ENCODE peak calls at places on chromosomes 13 and 19, in eight cellular contexts. U is tibial artery, K is PC-9, S is psoas muscle, N is IMR-90, E is colonic mucosa, F is ascending aorta, W is thoracic aorta. P is an unnamed sample. For H3K4me1, the result is how much of the 10 kb centered on the place peaks cover.

GRCh38 chr13:113935523-113935922 is 38.4 kb downstream of the C13orf46 start:
- DNase-seq in U (no peak), K (no peak), S (no peak), N (no peak), E (no peak), F (no peak), W (no peak), P (no peak)

GRCh38 chr19:51690359-51691121 is 2.6 kb upstream of the SPACA6 start:
- DNase-seq in U (no peak), K (peak), S (peak), N (peak), E (peak), F (no peak), W (no peak), P (peak)

GRCh38 chr13:47289578-47289977 is 392.7 kb upstream of the HTR2A start:
- DNase-seq in U (no peak), K (peak), S (no peak), N (no peak), E (no peak), F (no peak), W (no peak), P (no peak)

GRCh38 chr13:94435604-94436226 is 43.8 kb downstream of the DCT start:
- DNase-seq in U (no peak), K (no peak), S (no peak), N (peak), E (no peak), F (no peak), W (no peak), P (no peak)

GRCh38 chr13:60583196-60583908 is 186.3 kb downstream of the TDRD3 start:
- DNase-seq in U (peak), K (no peak), S (no peak), N (peak), E (peak), F (no peak), W (no peak), P (peak)

GRCh38 chr13:45242070-45242469 is 41.2 kb upstream of the KCTD4 start:
- DNase-seq in U (no peak), K (no peak), S (no peak), N (peak), E (no peak), F (no peak), W (no peak), P (no peak)

GRCh38 chr19:4183967-4184717 is 1.7 kb downstream of the ANKRD24 start:
- DNase-seq in U (no peak), K (no peak), S (peak), N (no peak), E (no peak), F (no peak), W (no peak), P (no peak)

GRCh38 chr19:45881909-45882528 is 3.9 kb downstream of the IRF2BP1 start:
- DNase-seq in U (no peak), K (no peak), S (no peak), N (no peak), E (peak), F (no peak), W (no peak), P (no peak)

GRCh38 chr13:95643814-95644598 is 500 bp downstream of the DZIP1 start:
- DNase-seq in U (peak), K (no peak), S (peak), N (peak), E (no peak), F (no peak), W (no peak), P (peak)

GRCh38 chr19:49515767-49516166 is 3.3 kb downstream of the FCGRT start:
- DNase-seq in U (peak), K (no peak), S (peak), N (no peak), E (no peak), F (peak), W (no peak), P (no peak)

GRCh38 chr13:50387124-50387581 is 371.9 kb downstream of the KCNRG start:
- DNase-seq in U (peak), K (no peak), S (peak), N (peak), E (peak), F (peak), W (no peak), P (peak)

GRCh38 chr19:18672606-18673337 is 10.7 kb upstream of the CRTC1 start:
- DNase-seq in U (peak), K (peak), S (peak), N (peak), E (no peak), F (no peak), W (no peak), P (no peak)

GRCh38 chr13:50403311-50403710 is 388.1 kb downstream of the KCNRG start:
- DNase-seq in U (no peak), K (no peak), S (no peak), N (peak), E (no peak), F (no peak), W (no peak), P (no peak)

GRCh38 chr13:55418095-55418494 is 1722.6 kb upstream of the PRR20A start:
- DNase-seq in U (no peak), K (no peak), S (no peak), N (no peak), E (no peak), F (no peak), W (no peak), P (no peak)

GRCh38 chr13:31887311-31887710 is 144.3 kb upstream of the FRY start:
- DNase-seq in U (no peak), K (no peak), S (no peak), N (peak), E (no peak), F (no peak), W (no peak), P (no peak)

GRCh38 chr13:72469932-72470331 is 257.5 kb downstream of the MZT1 start:
- DNase-seq in U (no peak), K (no peak), S (no peak), N (no peak), E (no peak), F (no peak), W (no peak), P (no peak)

GRCh38 chr19:397941-398706 is 10.8 kb downstream of the C2CD4C start:
- DNase-seq in U (no peak), K (no peak), S (no peak), N (no peak), E (no peak), F (no peak), W (no peak), P (no peak)

GRCh38 chr13:75687145-75687763 is 51.1 kb downstream of the LMO7 start:
- DNase-seq in U (no peak), K (peak), S (no peak), N (peak), E (no peak), F (no peak), W (no peak), P (no peak)

GRCh38 chr19:30711296-30711695 is 339.1 kb downstream of the ZNF536 start:
- DNase-seq in U (no peak), K (no peak), S (no peak), N (no peak), E (no peak), F (no peak), W (no peak), P (no peak)

GRCh38 chr19:11763117-11763516 is 3.7 kb upstream of the ZNF441 start:
- DNase-seq in U (no peak), K (no peak), S (no peak), N (no peak), E (no peak), F (no peak), W (no peak), P (no peak)

GRCh38 chr19:13079542-13079986 is 23.1 kb downstream of the LYL1 start:
- DNase-seq in U (no peak), K (no peak), S (peak), N (peak), E (peak), F (no peak), W (no peak), P (no peak)

GRCh38 chr19:13076320-13076719 is 26.3 kb downstream of the LYL1 start:
- DNase-seq in U (no peak), K (no peak), S (no peak), N (no peak), E (no peak), F (no peak), W (no peak), P (no peak)

GRCh38 chr19:13077233-13077632 is 25.4 kb downstream of the LYL1 start:
- DNase-seq in U (no peak), K (no peak), S (no peak), N (no peak), E (no peak), F (no peak), W (no peak), P (no peak)

GRCh38 chr19:13076787-13077186 is 25.9 kb downstream of the LYL1 start:
- DNase-seq in U (no peak), K (no peak), S (no peak), N (no peak), E (no peak), F (no peak), W (no peak), P (no peak)

DNA sequence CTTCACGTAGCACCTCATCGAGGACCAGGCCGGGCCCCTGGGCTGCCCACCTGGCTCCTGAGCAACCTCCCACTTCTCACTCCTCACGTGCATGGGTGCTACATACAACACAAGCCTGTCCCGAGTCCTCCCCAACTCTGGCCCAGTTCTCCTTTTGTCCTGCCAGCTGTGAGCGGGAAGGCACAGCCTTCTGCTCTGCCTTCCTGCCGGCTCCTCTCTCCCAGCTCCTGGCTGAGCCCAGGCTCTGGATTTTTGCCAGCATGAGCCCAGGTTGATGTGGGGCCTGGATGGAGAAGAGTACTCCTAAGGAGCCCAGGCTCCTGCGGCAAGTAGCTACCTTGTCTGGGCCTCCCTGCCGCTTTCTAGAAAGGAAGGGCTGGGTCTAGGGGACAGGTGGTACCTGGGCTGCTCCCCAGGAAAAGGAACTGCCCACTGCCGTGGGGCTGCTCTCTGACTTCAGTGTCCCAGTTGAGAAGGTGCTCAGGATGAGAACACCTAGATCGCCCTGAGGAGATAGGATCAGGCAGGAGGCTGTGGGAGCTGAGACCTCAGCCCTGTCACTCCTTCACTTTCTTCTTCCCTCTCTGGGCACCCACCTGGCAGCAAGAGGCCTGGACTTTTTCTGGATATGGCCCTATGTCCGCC is 23.6 kb downstream of the LYL1 start:
- DNase-seq in U (no peak), K (no peak), S (no peak), N (no peak), E (peak), F (no peak), W (no peak), P (no peak)
- H3K27ac ChIP-seq in U (peak), K (no peak), S (peak), N (no peak), E (peak), F (peak), W (peak), P (peak)

DNA sequence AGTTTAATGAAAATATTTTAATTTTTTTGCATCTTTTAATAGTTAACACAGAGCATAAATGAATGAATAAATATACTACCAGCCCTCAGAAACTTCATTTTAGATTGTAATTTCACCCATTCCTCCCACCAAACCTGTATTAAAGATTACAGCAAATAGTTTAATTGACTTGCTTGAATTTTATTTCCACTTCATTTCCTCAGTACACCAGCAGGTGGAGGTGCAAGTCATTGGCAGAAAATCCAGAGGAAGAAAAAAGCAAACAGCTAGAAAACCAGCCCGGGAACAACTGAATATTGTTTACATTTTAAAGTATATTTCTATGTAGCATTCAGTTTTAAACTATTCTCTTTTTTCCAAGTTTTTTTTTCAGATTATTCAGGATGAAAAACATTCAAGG is 177.8 kb downstream of the OLFM4 start:
- DNase-seq in U (no peak), K (no peak), S (no peak), N (no peak), E (no peak), F (no peak), W (no peak), P (no peak)
- TF ChIP-seq CTCF in U (no peak), K (peak), S (no peak), N (peak), E (peak), F (no peak), W (no peak), P (no peak)

GRCh38 chr13:39036212-39036611 is 1.7 kb downstream of the PROSER1 start:
- DNase-seq in U (no peak), K (no peak), S (no peak), N (peak), E (peak), F (no peak), W (no peak), P (no peak)
- H3K4me1 ChIP-seq in U (under half), K (under half), S (under half), N (under half), E (under half), F (under half), W (half or more), P (under half)

GRCh38 chr19:16141043-16141442 is 2.4 kb upstream of the HSH2D start:
- DNase-seq in U (no peak), K (no peak), S (no peak), N (no peak), E (no peak), F (no peak), W (no peak), P (no peak)
- H3K27ac ChIP-seq in U (no peak), K (no peak), S (no peak), N (no peak), E (no peak), F (no peak), W (no peak), P (no peak)

DNA sequence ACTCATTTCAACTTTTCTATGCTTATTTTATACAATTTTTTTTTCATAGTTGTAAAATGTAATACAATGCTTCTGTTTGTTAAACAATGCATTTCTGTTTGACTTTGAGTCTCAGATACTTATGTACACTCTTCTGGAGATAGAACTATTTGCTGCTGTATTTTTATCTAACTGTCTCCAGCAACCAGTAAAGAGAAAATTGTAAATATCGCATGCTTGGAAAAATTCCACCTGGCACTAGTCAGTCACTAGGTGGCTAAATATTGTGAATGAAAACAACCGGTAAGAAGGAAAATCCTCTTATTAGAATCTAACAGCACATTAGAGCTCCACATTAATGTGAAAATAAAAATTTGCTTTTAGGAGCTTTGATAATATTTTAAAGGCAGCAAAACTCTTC is 876.5 kb downstream of the PCDH9 start:
- DNase-seq in U (no peak), K (no peak), S (no peak), N (no peak), E (no peak), F (no peak), W (no peak), P (no peak)
- TF ChIP-seq CTCF in U (no peak), K (no peak), S (no peak), N (no peak), E (no peak), F (no peak), W (no peak), P (no peak)